ENCODE peak calls at places on chromosomes 12 and 14, in seven cellular contexts. E, Q, A, B, P, D and F are unnamed samples.

GRCh38 chr12:84056-84455 is 17.5 kb downstream of the IQSEC3 start:
- DNase-seq in E (no peak), Q (no peak), A (no peak), B (no peak), P (no peak), D (no peak), F (no peak)

GRCh38 chr14:102900631-102901571 is 21.6 kb upstream of the AMN start:
- DNase-seq in E (no peak), Q (no peak), A (no peak), B (no peak), P (peak; percentile 70), D (no peak), F (no peak)

GRCh38 chr12:10641735-10642500 is 28.5 kb upstream of the MAGOHB start:
- DNase-seq in E (peak; percentile 73), Q (peak; percentile 12), A (no peak), B (no peak), P (no peak), D (no peak), F (no peak)

GRCh38 chr14:69692542-69693053 is 74.3 kb upstream of the SRSF5 start:
- DNase-seq in E (no peak), Q (no peak), A (no peak), B (no peak), P (no peak), D (no peak), F (no peak)

GRCh38 chr12:21500786-21501257 is 613 bp downstream of the RECQL start:
- DNase-seq in E (no peak), Q (no peak), A (no peak), B (no peak), P (no peak), D (no peak), F (no peak)

GRCh38 chr12:91628656-91629055 is 446.0 kb upstream of the DCN start:
- DNase-seq in E (no peak), Q (no peak), A (no peak), B (no peak), P (no peak), D (no peak), F (no peak)

GRCh38 chr12:43797561-43798217 is 8.4 kb downstream of the TWF1 start:
- DNase-seq in E (peak; percentile 26), Q (no peak), A (no peak), B (no peak), P (no peak), D (no peak), F (no peak)

GRCh38 chr12:127052491-127053232 is 1214.3 kb upstream of the TMEM132C start:
- DNase-seq in E (peak; percentile 20), Q (peak; percentile 29), A (no peak), B (no peak), P (no peak), D (no peak), F (no peak)

GRCh38 chr14:101087614-101088394 is 184.3 kb upstream of the RTL1 start:
- DNase-seq in E (no peak), Q (no peak), A (no peak), B (no peak), P (peak; percentile 8), D (no peak), F (no peak)

GRCh38 chr14:32709072-32709471 is 229.6 kb upstream of the NPAS3 start:
- DNase-seq in E (peak; percentile 77), Q (peak; percentile 21), A (no peak), B (no peak), P (no peak), D (no peak), F (no peak)

GRCh38 chr14:103456167-103456835 is 66.3 kb downstream of the CKB start:
- DNase-seq in E (peak; percentile 52), Q (no peak), A (no peak), B (no peak), P (no peak), D (no peak), F (no peak)

GRCh38 chr14:69610020-69610858 is 1.2 kb upstream of the SUSD6 start:
- DNase-seq in E (no peak), Q (no peak), A (no peak), B (no peak), P (no peak), D (peak; percentile 23), F (no peak)

GRCh38 chr12:4250691-4251090 is 22.9 kb upstream of the CCND2 start:
- DNase-seq in E (no peak), Q (no peak), A (no peak), B (no peak), P (no peak), D (no peak), F (no peak)

GRCh38 chr14:104246401-104247335 is 108.3 kb downstream of the KIF26A start:
- DNase-seq in E (no peak), Q (no peak), A (no peak), B (no peak), P (no peak), D (peak; percentile 9), F (peak; percentile 37)

GRCh38 chr14:72975776-72976175 is 49.5 kb downstream of the DCAF4 start:
- DNase-seq in E (no peak), Q (no peak), A (peak; percentile 4), B (peak; percentile 14), P (no peak), D (no peak), F (no peak)

GRCh38 chr12:76266797-76267196 is 81.4 kb downstream of the BBS10 start:
- DNase-seq in E (peak; percentile 90), Q (peak; percentile 33), A (no peak), B (peak; percentile 12), P (no peak), D (no peak), F (no peak)

GRCh38 chr12:57727758-57728395 is 10.7 kb downstream of the AGAP2 start:
- DNase-seq in E (no peak), Q (no peak), A (no peak), B (peak; percentile 26), P (no peak), D (no peak), F (no peak)

GRCh38 chr12:80565276-80565675 is 121.2 kb downstream of the PTPRQ start:
- DNase-seq in E (peak; percentile 84), Q (no peak), A (no peak), B (no peak), P (no peak), D (no peak), F (no peak)

GRCh38 chr12:6840428-6841138 is at the start of gene GNB3:
- DNase-seq in E (no peak), Q (no peak), A (no peak), B (no peak), P (no peak), D (no peak), F (no peak)

GRCh38 chr14:61280526-61281185 is 482 bp downstream of the TMEM30B start:
- DNase-seq in E (peak; percentile 34), Q (no peak), A (no peak), B (peak; percentile 83), P (peak; percentile 33), D (peak; percentile 65), F (peak; percentile 83)

GRCh38 chr12:117850048-117850447 is 118.7 kb downstream of the KSR2 start:
- DNase-seq in E (peak; percentile 28), Q (peak; percentile 40), A (peak; percentile 63), B (peak; percentile 35), P (no peak), D (no peak), F (no peak)

GRCh38 chr14:23115918-23116317 is 3.1 kb downstream of the CEBPE start:
- DNase-seq in E (no peak), Q (no peak), A (no peak), B (no peak), P (no peak), D (no peak), F (no peak)

GRCh38 chr12:28172434-28173030 is 17.7 kb upstream of the CCDC91 start:
- DNase-seq in E (peak; percentile 68), Q (peak; percentile 7), A (peak; percentile 39), B (peak; percentile 53), P (no peak), D (no peak), F (no peak)

GRCh38 chr12:795305-795704 is 42.9 kb downstream of the WNK1 start:
- DNase-seq in E (no peak), Q (no peak), A (no peak), B (no peak), P (no peak), D (no peak), F (no peak)

GRCh38 chr12:91274886-91275285 is 92.3 kb upstream of the DCN start:
- DNase-seq in E (peak; percentile 84), Q (no peak), A (no peak), B (peak; percentile 47), P (no peak), D (peak; percentile 52), F (no peak)

GRCh38 chr12:51972424-51972812 is 20.9 kb downstream of the ACVR1B start:
- DNase-seq in E (no peak), Q (no peak), A (no peak), B (no peak), P (no peak), D (no peak), F (no peak)
- TF ChIP-seq POLR2A in E (no peak), Q (no peak), A (no peak), B (no peak), P (no peak), D (no peak), F (no peak)

GRCh38 chr14:52080171-52080800 is 11.4 kb upstream of the NID2 start:
- DNase-seq in E (peak; percentile 77), Q (no peak), A (no peak), B (no peak), P (no peak), D (no peak), F (no peak)

GRCh38 chr14:52082903-52083302 is 14.0 kb upstream of the NID2 start:
- DNase-seq in E (no peak), Q (no peak), A (no peak), B (no peak), P (no peak), D (no peak), F (no peak)

GRCh38 chr14:52079239-52079956 is 10.5 kb upstream of the NID2 start:
- DNase-seq in E (peak; percentile 71), Q (no peak), A (peak; percentile 71), B (no peak), P (no peak), D (no peak), F (no peak)

GRCh38 chr14:52080817-52081755 is 12.2 kb upstream of the NID2 start:
- DNase-seq in E (peak; percentile 96), Q (peak; percentile 31), A (peak; percentile 23), B (no peak), P (no peak), D (no peak), F (no peak)

DNA sequence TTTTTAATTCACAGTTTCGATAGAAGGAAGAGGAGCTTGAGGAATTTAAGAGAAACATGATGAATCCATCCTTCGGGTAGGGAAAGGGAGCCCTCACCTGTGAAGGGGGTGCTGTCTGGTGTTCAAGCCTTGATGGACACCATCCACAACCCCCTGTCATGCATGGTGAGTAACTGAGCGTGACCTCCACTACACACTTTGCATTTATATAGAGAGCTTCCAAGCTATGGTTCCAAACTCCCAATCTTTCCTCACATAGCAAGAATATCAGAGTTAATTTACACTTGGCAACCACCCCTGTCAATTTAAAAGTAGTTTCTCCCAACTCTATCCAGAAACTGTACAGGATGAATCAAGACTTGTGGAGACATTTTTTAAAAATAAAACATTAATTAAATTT is 13.1 kb upstream of the NID2 start:
- DNase-seq in E (no peak), Q (no peak), A (no peak), B (no peak), P (no peak), D (no peak), F (no peak)
- TF ChIP-seq POLR2A in E (no peak), Q (no peak), A (no peak), B (no peak), P (no peak), D (no peak), F (no peak)

GRCh38 chr12:121796855-121797751 is 3.6 kb upstream of the RHOF start:
- DNase-seq in E (peak; percentile 83), Q (peak; percentile 94), A (peak; percentile 97), B (peak; percentile 100), P (no peak), D (peak; percentile 90), F (peak; percentile 99)
- TF ChIP-seq POLR2A in E (no peak), Q (peak; percentile 27), A (no peak), B (peak; percentile 83), P (peak; percentile 87), D (no peak), F (peak; percentile 61)

GRCh38 chr12:19412844-19413243 is 26.4 kb upstream of the AEBP2 start:
- DNase-seq in E (no peak), Q (no peak), A (no peak), B (no peak), P (no peak), D (no peak), F (no peak)
- TF ChIP-seq POLR2A in E (no peak), Q (no peak), A (no peak), B (no peak), P (no peak), D (no peak), F (no peak)